ENCODE peak calls at places on chromosomes 1 and 21, in eight cellular contexts. One of them, this sample, is unnamed.
A peak's percentile ranks its signal among the peaks of the same experiment; 100 is the strongest.

GRCh38 chr21:41880153-41880552 is 1.0 kb upstream of the PRDM15 start:
- DNase-seq in upper lobe of right lung: no peak
- DNase-seq in GM23338: no peak
- DNase-seq in prostate gland: no peak
- DNase-seq in IMR-90: no peak
- DNase-seq in AG04450: no peak
- DNase-seq in psoas muscle: no peak
- DNase-seq in A549: no peak
- DNase-seq in this sample: no peak

GRCh38 chr1:116881879-116882520 is 27.7 kb upstream of the PTGFRN start:
- DNase-seq in upper lobe of right lung: no peak
- DNase-seq in GM23338: peak; percentile 81
- DNase-seq in prostate gland: no peak
- DNase-seq in IMR-90: peak; percentile 65
- DNase-seq in AG04450: peak; percentile 18
- DNase-seq in psoas muscle: peak; percentile 54
- DNase-seq in A549: no peak
- DNase-seq in this sample: no peak

GRCh38 chr1:87226341-87226760 is 102.3 kb upstream of the LMO4 start:
- DNase-seq in upper lobe of right lung: peak; percentile 70
- DNase-seq in GM23338: peak; percentile 73
- DNase-seq in prostate gland: peak; percentile 49
- DNase-seq in IMR-90: peak; percentile 100
- DNase-seq in AG04450: peak; percentile 96
- DNase-seq in psoas muscle: peak; percentile 78
- DNase-seq in A549: peak; percentile 12
- DNase-seq in this sample: no peak

GRCh38 chr1:214260561-214261205 is 20.3 kb upstream of the SMYD2 start:
- DNase-seq in upper lobe of right lung: no peak
- DNase-seq in GM23338: no peak
- DNase-seq in prostate gland: no peak
- DNase-seq in IMR-90: no peak
- DNase-seq in AG04450: no peak
- DNase-seq in psoas muscle: no peak
- DNase-seq in A549: no peak
- DNase-seq in this sample: no peak

GRCh38 chr1:19812875-19813650 is 2.0 kb downstream of the RNF186 start:
- DNase-seq in upper lobe of right lung: no peak
- DNase-seq in GM23338: no peak
- DNase-seq in prostate gland: no peak
- DNase-seq in IMR-90: no peak
- DNase-seq in AG04450: no peak
- DNase-seq in psoas muscle: no peak
- DNase-seq in A549: no peak
- DNase-seq in this sample: no peak

GRCh38 chr21:43865471-43866181 is 603 bp downstream of the AGPAT3 start:
- DNase-seq in upper lobe of right lung: peak; percentile 83
- DNase-seq in GM23338: peak; percentile 30
- DNase-seq in prostate gland: no peak
- DNase-seq in IMR-90: peak; percentile 15
- DNase-seq in AG04450: no peak
- DNase-seq in psoas muscle: peak; percentile 65
- DNase-seq in A549: peak; percentile 30
- DNase-seq in this sample: no peak

GRCh38 chr1:117838911-117839310 is 90.5 kb downstream of the GDAP2 start:
- DNase-seq in upper lobe of right lung: no peak
- DNase-seq in GM23338: no peak
- DNase-seq in prostate gland: no peak
- DNase-seq in IMR-90: peak; percentile 85
- DNase-seq in AG04450: no peak
- DNase-seq in psoas muscle: no peak
- DNase-seq in A549: no peak
- DNase-seq in this sample: no peak

GRCh38 chr1:109904105-109904817 is 6.4 kb upstream of the CSF1 start:
- DNase-seq in upper lobe of right lung: no peak
- DNase-seq in GM23338: no peak
- DNase-seq in prostate gland: no peak
- DNase-seq in IMR-90: no peak
- DNase-seq in AG04450: no peak
- DNase-seq in psoas muscle: peak; percentile 30
- DNase-seq in A549: no peak
- DNase-seq in this sample: no peak

GRCh38 chr1:43592974-43593683 is 56.8 kb upstream of the KDM4A start:
- DNase-seq in upper lobe of right lung: no peak
- DNase-seq in GM23338: no peak
- DNase-seq in prostate gland: no peak
- DNase-seq in IMR-90: no peak
- DNase-seq in AG04450: no peak
- DNase-seq in psoas muscle: no peak
- DNase-seq in A549: no peak
- DNase-seq in this sample: no peak

GRCh38 chr1:166489670-166490436 is 323.1 kb upstream of the FAM78B start:
- DNase-seq in upper lobe of right lung: peak; percentile 62
- DNase-seq in GM23338: no peak
- DNase-seq in prostate gland: no peak
- DNase-seq in IMR-90: no peak
- DNase-seq in AG04450: no peak
- DNase-seq in psoas muscle: peak; percentile 16
- DNase-seq in A549: no peak
- DNase-seq in this sample: peak; percentile 33

GRCh38 chr1:231040800-231041704 is 998 bp upstream of the FAM89A start:
- DNase-seq in upper lobe of right lung: peak; percentile 69
- DNase-seq in GM23338: peak; percentile 50
- DNase-seq in prostate gland: peak; percentile 13
- DNase-seq in IMR-90: no peak
- DNase-seq in AG04450: no peak
- DNase-seq in psoas muscle: peak; percentile 22
- DNase-seq in A549: no peak
- DNase-seq in this sample: no peak

GRCh38 chr1:73009311-73009710 is 727.0 kb upstream of the NEGR1 start:
- DNase-seq in upper lobe of right lung: no peak
- DNase-seq in GM23338: no peak
- DNase-seq in prostate gland: no peak
- DNase-seq in IMR-90: no peak
- DNase-seq in AG04450: no peak
- DNase-seq in psoas muscle: no peak
- DNase-seq in A549: no peak
- DNase-seq in this sample: no peak

GRCh38 chr1:91835087-91835521 is 50.8 kb downstream of the TGFBR3 start:
- DNase-seq in upper lobe of right lung: no peak
- DNase-seq in GM23338: no peak
- DNase-seq in prostate gland: no peak
- DNase-seq in IMR-90: no peak
- DNase-seq in AG04450: no peak
- DNase-seq in psoas muscle: no peak
- DNase-seq in A549: no peak
- DNase-seq in this sample: no peak

GRCh38 chr1:38073926-38074677 is 27.5 kb upstream of the POU3F1 start:
- DNase-seq in upper lobe of right lung: no peak
- DNase-seq in GM23338: peak; percentile 56
- DNase-seq in prostate gland: peak; percentile 35
- DNase-seq in IMR-90: no peak
- DNase-seq in AG04450: no peak
- DNase-seq in psoas muscle: no peak
- DNase-seq in A549: no peak
- DNase-seq in this sample: no peak

GRCh38 chr1:119647734-119648619 is at the start of gene ZNF697:
- DNase-seq in upper lobe of right lung: peak; percentile 99
- DNase-seq in GM23338: peak; percentile 97
- DNase-seq in prostate gland: peak; percentile 98
- DNase-seq in IMR-90: peak; percentile 98
- DNase-seq in AG04450: peak; percentile 95
- DNase-seq in psoas muscle: peak; percentile 98
- DNase-seq in A549: peak; percentile 85
- DNase-seq in this sample: peak; percentile 95

GRCh38 chr1:10614377-10615225 is 139.9 kb downstream of the PEX14 start:
- DNase-seq in upper lobe of right lung: no peak
- DNase-seq in GM23338: no peak
- DNase-seq in prostate gland: no peak
- DNase-seq in IMR-90: no peak
- DNase-seq in AG04450: no peak
- DNase-seq in psoas muscle: no peak
- DNase-seq in A549: no peak
- DNase-seq in this sample: no peak

GRCh38 chr21:26013964-26014363 is 156.6 kb downstream of the APP start:
- DNase-seq in upper lobe of right lung: no peak
- DNase-seq in GM23338: no peak
- DNase-seq in prostate gland: no peak
- DNase-seq in IMR-90: no peak
- DNase-seq in AG04450: no peak
- DNase-seq in psoas muscle: no peak
- DNase-seq in A549: no peak
- DNase-seq in this sample: no peak

GRCh38 chr1:49435291-49435690 is 588.5 kb downstream of the AGBL4 start:
- DNase-seq in upper lobe of right lung: no peak
- DNase-seq in GM23338: no peak
- DNase-seq in prostate gland: no peak
- DNase-seq in IMR-90: no peak
- DNase-seq in AG04450: no peak
- DNase-seq in psoas muscle: no peak
- DNase-seq in A549: no peak
- DNase-seq in this sample: no peak

GRCh38 chr1:205920159-205920558 is 23.1 kb downstream of the SLC26A9 start:
- DNase-seq in upper lobe of right lung: peak; percentile 90
- DNase-seq in GM23338: no peak
- DNase-seq in prostate gland: no peak
- DNase-seq in IMR-90: peak; percentile 34
- DNase-seq in AG04450: no peak
- DNase-seq in psoas muscle: peak; percentile 41
- DNase-seq in A549: no peak
- DNase-seq in this sample: no peak

GRCh38 chr1:5141750-5142149 is 487.3 kb downstream of the AJAP1 start:
- DNase-seq in upper lobe of right lung: no peak
- DNase-seq in GM23338: no peak
- DNase-seq in prostate gland: no peak
- DNase-seq in IMR-90: no peak
- DNase-seq in AG04450: no peak
- DNase-seq in psoas muscle: no peak
- DNase-seq in A549: no peak
- DNase-seq in this sample: no peak

GRCh38 chr21:40337981-40338380 is 470.7 kb downstream of the PCP4 start:
- DNase-seq in upper lobe of right lung: no peak
- DNase-seq in GM23338: no peak
- DNase-seq in prostate gland: no peak
- DNase-seq in IMR-90: no peak
- DNase-seq in AG04450: no peak
- DNase-seq in psoas muscle: no peak
- DNase-seq in A549: no peak
- DNase-seq in this sample: no peak

GRCh38 chr1:229058716-229059115 is 212.2 kb upstream of the RAB4A start:
- DNase-seq in upper lobe of right lung: no peak
- DNase-seq in GM23338: peak; percentile 13
- DNase-seq in prostate gland: peak; percentile 35
- DNase-seq in IMR-90: no peak
- DNase-seq in AG04450: no peak
- DNase-seq in psoas muscle: no peak
- DNase-seq in A549: no peak
- DNase-seq in this sample: no peak

GRCh38 chr1:32967863-32968571 is 3.4 kb upstream of the RNF19B start:
- DNase-seq in upper lobe of right lung: no peak
- DNase-seq in GM23338: no peak
- DNase-seq in prostate gland: no peak
- DNase-seq in IMR-90: peak; percentile 77
- DNase-seq in AG04450: no peak
- DNase-seq in psoas muscle: no peak
- DNase-seq in A549: no peak
- DNase-seq in this sample: no peak

GRCh38 chr1:3518256-3518655 is 63.8 kb downstream of the ARHGEF16 start:
- DNase-seq in upper lobe of right lung: no peak
- DNase-seq in GM23338: peak; percentile 32
- DNase-seq in prostate gland: no peak
- DNase-seq in IMR-90: no peak
- DNase-seq in AG04450: no peak
- DNase-seq in psoas muscle: no peak
- DNase-seq in A549: no peak
- DNase-seq in this sample: no peak

GRCh38 chr21:32135401-32136363 is 143.2 kb downstream of the MIS18A start:
- DNase-seq in upper lobe of right lung: no peak
- DNase-seq in GM23338: no peak
- DNase-seq in prostate gland: no peak
- DNase-seq in IMR-90: peak; percentile 1
- DNase-seq in AG04450: no peak
- DNase-seq in psoas muscle: peak; percentile 21
- DNase-seq in A549: no peak
- DNase-seq in this sample: no peak

GRCh38 chr1:1919304-1920056 is 401 bp upstream of the TMEM52 start:
- DNase-seq in upper lobe of right lung: peak; percentile 100
- DNase-seq in GM23338: peak; percentile 100
- DNase-seq in prostate gland: peak; percentile 99
- DNase-seq in IMR-90: peak; percentile 92
- DNase-seq in AG04450: peak; percentile 87
- DNase-seq in psoas muscle: peak; percentile 99
- DNase-seq in A549: peak; percentile 88
- DNase-seq in this sample: peak; percentile 83
- H3K4me3 ChIP-seq in upper lobe of right lung: peak overlapping the region; percentile 56
- H3K4me3 ChIP-seq in GM23338: peak overlapping the region; percentile 76
- H3K4me3 ChIP-seq in prostate gland: peak overlapping the region; percentile 39
- H3K4me3 ChIP-seq in IMR-90: peak overlapping the region; percentile 40
- H3K4me3 ChIP-seq in AG04450: peak overlapping the region; percentile 53
- H3K4me3 ChIP-seq in psoas muscle: peak overlapping the region; percentile 67
- H3K4me3 ChIP-seq in A549: peak overlapping the region; percentile 60
- H3K4me3 ChIP-seq in this sample: peak overlapping the region; percentile 63

DNA sequence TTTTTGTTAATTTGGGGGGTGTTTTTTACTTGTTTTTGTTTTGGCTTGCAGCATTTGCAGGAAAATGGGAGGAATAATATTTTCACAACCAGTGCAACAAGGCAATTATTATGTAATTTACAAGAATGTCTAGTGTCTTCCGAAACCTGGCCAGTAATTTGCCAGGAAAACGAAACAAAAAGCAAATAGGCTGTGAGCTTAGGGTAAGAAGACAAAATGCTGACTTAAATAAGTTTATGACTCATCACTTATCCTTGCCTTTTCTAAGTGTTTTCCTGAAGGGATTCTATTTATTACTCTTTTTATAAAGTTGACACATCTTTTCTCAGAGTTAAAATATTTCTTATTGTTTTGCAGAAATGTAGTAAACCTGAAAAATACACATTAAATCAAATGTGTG is 49.8 kb downstream of the KCNT2 start:
- DNase-seq in upper lobe of right lung: no peak
- DNase-seq in GM23338: no peak
- DNase-seq in prostate gland: no peak
- DNase-seq in IMR-90: peak; percentile 69
- DNase-seq in AG04450: peak; percentile 6
- DNase-seq in psoas muscle: no peak
- DNase-seq in A549: peak; percentile 1
- DNase-seq in this sample: no peak
- H3K4me3 ChIP-seq in upper lobe of right lung: peak overlapping the region; percentile 29
- H3K4me3 ChIP-seq in GM23338: peak overlapping the region; percentile 7
- H3K4me3 ChIP-seq in prostate gland: no peak overlapping the region
- H3K4me3 ChIP-seq in IMR-90: peak overlapping the region; percentile 36
- H3K4me3 ChIP-seq in AG04450: peak overlapping the region; percentile 29
- H3K4me3 ChIP-seq in psoas muscle: no peak overlapping the region
- H3K4me3 ChIP-seq in A549: peak overlapping the region; percentile 38
- H3K4me3 ChIP-seq in this sample: no peak overlapping the region

GRCh38 chr1:35718492-35719336 is at the start of gene C1orf216:
- DNase-seq in upper lobe of right lung: peak; percentile 87
- DNase-seq in GM23338: peak; percentile 81
- DNase-seq in prostate gland: peak; percentile 38
- DNase-seq in IMR-90: peak; percentile 72
- DNase-seq in AG04450: peak; percentile 41
- DNase-seq in psoas muscle: peak; percentile 80
- DNase-seq in A549: peak; percentile 35
- DNase-seq in this sample: no peak
- H3K4me3 ChIP-seq in upper lobe of right lung: peak within 1 kb of the TSS; percentile 89
- H3K4me3 ChIP-seq in GM23338: peak within 1 kb of the TSS; percentile 63
- H3K4me3 ChIP-seq in prostate gland: peak within 1 kb of the TSS; percentile 71
- H3K4me3 ChIP-seq in IMR-90: peak within 1 kb of the TSS; percentile 82
- H3K4me3 ChIP-seq in AG04450: peak within 1 kb of the TSS; percentile 85
- H3K4me3 ChIP-seq in psoas muscle: peak within 1 kb of the TSS; percentile 97
- H3K4me3 ChIP-seq in A549: peak within 1 kb of the TSS; percentile 81
- H3K4me3 ChIP-seq in this sample: peak within 1 kb of the TSS; percentile 93

GRCh38 chr1:219163401-219163954 is 10.2 kb upstream of the LYPLAL1 start:
- DNase-seq in upper lobe of right lung: no peak
- DNase-seq in GM23338: no peak
- DNase-seq in prostate gland: no peak
- DNase-seq in IMR-90: no peak
- DNase-seq in AG04450: no peak
- DNase-seq in psoas muscle: no peak
- DNase-seq in A549: no peak
- DNase-seq in this sample: no peak
- H3K4me3 ChIP-seq in upper lobe of right lung: no peak overlapping the region
- H3K4me3 ChIP-seq in GM23338: no peak overlapping the region
- H3K4me3 ChIP-seq in prostate gland: no peak overlapping the region
- H3K4me3 ChIP-seq in IMR-90: no peak overlapping the region
- H3K4me3 ChIP-seq in AG04450: no peak overlapping the region
- H3K4me3 ChIP-seq in psoas muscle: no peak overlapping the region
- H3K4me3 ChIP-seq in A549: no peak overlapping the region
- H3K4me3 ChIP-seq in this sample: no peak overlapping the region